ENCODE peak calls at places on chromosomes 16 and 17, in four cellular contexts. V, W, J and K are unnamed samples.

GRCh38 chr17:67558740-67559380 is 158.9 kb upstream of the NOL11 start:
- DNase-seq in W (peak; percentile 50), V (no peak), J (no peak), K (peak; percentile 16)

GRCh38 chr16:19245326-19245925 is 40.1 kb upstream of the CLEC19A start:
- DNase-seq in J (no peak), V (no peak), W (no peak), K (no peak)

GRCh38 chr17:78671607-78672404 is 94.6 kb upstream of the DNAH17 start:
- DNase-seq in J (no peak), W (peak; percentile 78), V (no peak), K (no peak)

GRCh38 chr16:87836844-87837581 is 32.3 kb downstream of the SLC7A5 start:
- DNase-seq in W (no peak), J (no peak), V (peak; percentile 82), K (no peak)

GRCh38 chr17:79801156-79802038 is 4.5 kb upstream of the CBX8 start:
- DNase-seq in J (no peak), V (no peak), W (no peak), K (no peak)

GRCh38 chr16:84357191-84357651 is 11.1 kb upstream of the ATP2C2 start:
- DNase-seq in V (no peak), W (peak; percentile 52), J (no peak), K (no peak)

GRCh38 chr17:78879679-78880186 is 23.3 kb downstream of the CEP295NL start:
- DNase-seq in J (no peak), W (peak; percentile 98), V (peak; percentile 64), K (peak; percentile 20)

GRCh38 chr17:34823023-34823422 is 138.2 kb downstream of the CCT6B start:
- DNase-seq in V (no peak), J (no peak), W (no peak), K (no peak)

GRCh38 chr16:11168386-11169065 is 87.5 kb downstream of the SOCS1 start:
- DNase-seq in V (no peak), J (no peak), W (peak; percentile 29), K (no peak)

GRCh38 chr17:36934144-36934758 is 3.0 kb upstream of the LHX1 start:
- DNase-seq in V (no peak), W (no peak), J (no peak), K (no peak)

GRCh38 chr16:1162701-1163566 is 10.0 kb downstream of the CACNA1H start:
- DNase-seq in V (no peak), J (no peak), W (no peak), K (no peak)

GRCh38 chr16:50393461-50394214 is 24.9 kb upstream of the BRD7 start:
- DNase-seq in J (no peak), W (no peak), V (no peak), K (no peak)

GRCh38 chr17:57488856-57489255 is 232.5 kb downstream of the MSI2 start:
- DNase-seq in W (no peak), J (no peak), V (no peak), K (no peak)

GRCh38 chr17:77602062-77602746 is 356.3 kb upstream of the TNRC6C start:
- DNase-seq in V (no peak), W (peak; percentile 29), J (no peak), K (no peak)
- TF ChIP-seq FOS in V (no peak), W (no peak), J (no peak), K (no peak)

GRCh38 chr16:2212362-2213324 is 2.0 kb upstream of the BRICD5 start:
- DNase-seq in J (no peak), W (no peak), V (no peak), K (no peak)
- H3K27ac ChIP-seq in J (no peak overlapping the region), W (no peak overlapping the region), V (no peak overlapping the region), K (peak overlapping the region; percentile 42)

GRCh38 chr17:80982426-80982974 is 9.1 kb upstream of the CHMP6 start:
- DNase-seq in W (no peak), J (no peak), V (no peak), K (no peak)
- TF ChIP-seq FOS in W (no peak), J (no peak), V (no peak), K (no peak)

DNA sequence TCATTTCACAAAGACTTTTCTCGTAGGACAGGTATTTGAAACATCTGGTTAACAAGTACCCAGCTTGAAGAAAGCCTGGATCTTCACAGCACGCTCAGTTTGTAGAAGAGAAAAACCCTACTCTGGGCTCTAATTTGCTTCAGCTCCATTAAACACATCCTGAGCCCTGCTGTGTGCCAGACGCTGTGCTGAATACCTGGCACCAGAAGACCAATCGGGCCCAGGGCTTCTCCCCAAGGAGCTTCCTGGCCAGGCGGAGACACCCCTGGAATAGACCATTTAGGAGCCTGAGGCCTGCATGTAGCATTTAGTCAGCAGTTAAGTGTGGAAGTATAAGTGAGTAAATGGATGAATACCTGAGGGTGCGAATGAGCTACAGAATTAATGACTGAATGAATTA is 8.9 kb upstream of the ABAT start:
- DNase-seq in J (no peak), W (no peak), V (no peak), K (no peak)
- H3K27ac ChIP-seq in J (no peak overlapping the region), W (no peak overlapping the region), V (no peak overlapping the region), K (no peak overlapping the region)

GRCh38 chr16:23124315-23124714 is 24.9 kb downstream of the USP31 start:
- DNase-seq in W (peak; percentile 83), J (no peak), V (peak; percentile 85), K (no peak)
- TF ChIP-seq FOS in W (peak; percentile 67), J (no peak), V (peak; percentile 85), K (no peak)

GRCh38 chr17:1867307-1867706 is 37.5 kb downstream of the RPA1 start:
- DNase-seq in V (no peak), J (no peak), W (no peak), K (no peak)
- H3K27ac ChIP-seq in V (no peak overlapping the region), J (no peak overlapping the region), W (no peak overlapping the region), K (no peak overlapping the region)

GRCh38 chr17:61684172-61684571 is 93.2 kb upstream of the NACA2 start:
- DNase-seq in V (no peak), J (no peak), W (no peak), K (no peak)

GRCh38 chr17:61683466-61683865 is 92.4 kb upstream of the NACA2 start:
- DNase-seq in W (no peak), V (no peak), J (no peak), K (no peak)

GRCh38 chr17:61680921-61681320 is 89.9 kb upstream of the NACA2 start:
- DNase-seq in W (no peak), V (no peak), J (no peak), K (no peak)

DNA sequence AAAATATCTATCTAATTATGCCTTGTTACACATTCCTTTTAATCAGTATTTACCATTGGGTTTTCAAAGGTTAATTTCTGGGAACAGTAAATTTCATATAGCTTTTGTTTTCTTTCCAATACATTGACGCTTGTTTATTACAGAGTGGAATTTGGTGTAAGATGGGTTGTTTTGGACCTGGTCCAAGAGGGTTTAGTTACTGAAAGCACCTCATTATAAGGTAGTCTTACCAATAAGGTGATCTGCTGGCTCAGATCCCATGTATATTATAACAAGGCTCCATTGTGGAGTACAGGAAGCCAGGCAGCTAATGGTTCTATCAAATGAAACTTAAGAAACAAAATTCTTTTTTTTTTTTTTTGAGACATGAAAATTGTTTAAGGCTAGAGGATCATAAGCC is 87.3 kb upstream of the NACA2 start:
- DNase-seq in V (no peak), W (no peak), J (no peak), K (no peak)
- TF ChIP-seq FOS in V (no peak), W (no peak), J (no peak), K (no peak)